ENCODE peak calls at places on chromosome 7, in five cellular contexts. One of them, this sample, is unnamed.

GRCh38 chr7:147492621-147493020 is 1097.9 kb upstream of the C7orf33 start:
- DNase-seq in cardiac septum: no peak
- DNase-seq in naive thymus-derived CD8-positive, alpha-beta T cell: no peak
- DNase-seq in activated T-cell treated with anti-CD3 and anti-CD28 coated beads, Interleukin-2, amount 50 U/mL, for 1 hour: no peak
- DNase-seq in RPMI8226: no peak
- DNase-seq in this sample: no peak

GRCh38 chr7:105006367-105007139 is 7.5 kb upstream of the KMT2E start:
- DNase-seq in cardiac septum: no peak
- DNase-seq in naive thymus-derived CD8-positive, alpha-beta T cell: no peak
- DNase-seq in activated T-cell treated with anti-CD3 and anti-CD28 coated beads, Interleukin-2, amount 50 U/mL, for 1 hour: no peak
- DNase-seq in RPMI8226: no peak
- DNase-seq in this sample: no peak

GRCh38 chr7:143914938-143915337 is 13.0 kb upstream of the TCAF1 start:
- DNase-seq in cardiac septum: no peak
- DNase-seq in naive thymus-derived CD8-positive, alpha-beta T cell: no peak
- DNase-seq in activated T-cell treated with anti-CD3 and anti-CD28 coated beads, Interleukin-2, amount 50 U/mL, for 1 hour: no peak
- DNase-seq in RPMI8226: no peak
- DNase-seq in this sample: no peak

GRCh38 chr7:8109196-8110022 is 140.8 kb downstream of the GLCCI1 start:
- DNase-seq in cardiac septum: no peak
- DNase-seq in naive thymus-derived CD8-positive, alpha-beta T cell: no peak
- DNase-seq in activated T-cell treated with anti-CD3 and anti-CD28 coated beads, Interleukin-2, amount 50 U/mL, for 1 hour: no peak
- DNase-seq in RPMI8226: no peak
- DNase-seq in this sample: no peak

GRCh38 chr7:153640586-153640985 is 411.6 kb upstream of the DPP6 start:
- DNase-seq in cardiac septum: no peak
- DNase-seq in naive thymus-derived CD8-positive, alpha-beta T cell: no peak
- DNase-seq in activated T-cell treated with anti-CD3 and anti-CD28 coated beads, Interleukin-2, amount 50 U/mL, for 1 hour: no peak
- DNase-seq in RPMI8226: peak
- DNase-seq in this sample: no peak

GRCh38 chr7:50339990-50340500 is 35.5 kb downstream of the IKZF1 start:
- DNase-seq in cardiac septum: no peak
- DNase-seq in naive thymus-derived CD8-positive, alpha-beta T cell: peak
- DNase-seq in activated T-cell treated with anti-CD3 and anti-CD28 coated beads, Interleukin-2, amount 50 U/mL, for 1 hour: peak
- DNase-seq in RPMI8226: no peak
- DNase-seq in this sample: peak

GRCh38 chr7:19747740-19748339 is 25.6 kb downstream of the TMEM196 start:
- DNase-seq in cardiac septum: no peak
- DNase-seq in naive thymus-derived CD8-positive, alpha-beta T cell: no peak
- DNase-seq in activated T-cell treated with anti-CD3 and anti-CD28 coated beads, Interleukin-2, amount 50 U/mL, for 1 hour: no peak
- DNase-seq in RPMI8226: peak
- DNase-seq in this sample: no peak

GRCh38 chr7:70693300-70693689 is 438.6 kb upstream of the GALNT17 start:
- DNase-seq in cardiac septum: no peak
- DNase-seq in naive thymus-derived CD8-positive, alpha-beta T cell: no peak
- DNase-seq in activated T-cell treated with anti-CD3 and anti-CD28 coated beads, Interleukin-2, amount 50 U/mL, for 1 hour: no peak
- DNase-seq in RPMI8226: no peak
- DNase-seq in this sample: no peak

GRCh38 chr7:137869260-137869659 is 22.5 kb upstream of the DGKI start:
- DNase-seq in cardiac septum: no peak
- DNase-seq in naive thymus-derived CD8-positive, alpha-beta T cell: no peak
- DNase-seq in activated T-cell treated with anti-CD3 and anti-CD28 coated beads, Interleukin-2, amount 50 U/mL, for 1 hour: no peak
- DNase-seq in RPMI8226: no peak
- DNase-seq in this sample: no peak

GRCh38 chr7:115516341-115516740 is 514.2 kb downstream of the TFEC start:
- DNase-seq in cardiac septum: no peak
- DNase-seq in naive thymus-derived CD8-positive, alpha-beta T cell: no peak
- DNase-seq in activated T-cell treated with anti-CD3 and anti-CD28 coated beads, Interleukin-2, amount 50 U/mL, for 1 hour: no peak
- DNase-seq in RPMI8226: no peak
- DNase-seq in this sample: no peak

GRCh38 chr7:27709137-27710075 is 30.6 kb upstream of the TAX1BP1 start:
- DNase-seq in cardiac septum: no peak
- DNase-seq in naive thymus-derived CD8-positive, alpha-beta T cell: no peak
- DNase-seq in activated T-cell treated with anti-CD3 and anti-CD28 coated beads, Interleukin-2, amount 50 U/mL, for 1 hour: no peak
- DNase-seq in RPMI8226: no peak
- DNase-seq in this sample: no peak

GRCh38 chr7:151059362-151060112 is at the start of gene SLC4A2:
- DNase-seq in cardiac septum: peak
- DNase-seq in naive thymus-derived CD8-positive, alpha-beta T cell: peak
- DNase-seq in activated T-cell treated with anti-CD3 and anti-CD28 coated beads, Interleukin-2, amount 50 U/mL, for 1 hour: peak
- DNase-seq in RPMI8226: peak
- DNase-seq in this sample: peak

GRCh38 chr7:157219154-157219553 is 80.4 kb downstream of the UBE3C start:
- DNase-seq in cardiac septum: no peak
- DNase-seq in naive thymus-derived CD8-positive, alpha-beta T cell: no peak
- DNase-seq in activated T-cell treated with anti-CD3 and anti-CD28 coated beads, Interleukin-2, amount 50 U/mL, for 1 hour: no peak
- DNase-seq in RPMI8226: no peak
- DNase-seq in this sample: no peak

GRCh38 chr7:52030722-52031121 is 714.1 kb upstream of the COBL start:
- DNase-seq in cardiac septum: no peak
- DNase-seq in naive thymus-derived CD8-positive, alpha-beta T cell: no peak
- DNase-seq in activated T-cell treated with anti-CD3 and anti-CD28 coated beads, Interleukin-2, amount 50 U/mL, for 1 hour: no peak
- DNase-seq in RPMI8226: no peak
- DNase-seq in this sample: no peak

GRCh38 chr7:136869991-136870798 is 1.7 kb downstream of the CHRM2 start:
- DNase-seq in cardiac septum: no peak
- DNase-seq in naive thymus-derived CD8-positive, alpha-beta T cell: no peak
- DNase-seq in activated T-cell treated with anti-CD3 and anti-CD28 coated beads, Interleukin-2, amount 50 U/mL, for 1 hour: no peak
- DNase-seq in RPMI8226: no peak
- DNase-seq in this sample: no peak

GRCh38 chr7:131897016-131897789 is 340.8 kb upstream of the PODXL start:
- DNase-seq in cardiac septum: no peak
- DNase-seq in naive thymus-derived CD8-positive, alpha-beta T cell: no peak
- DNase-seq in activated T-cell treated with anti-CD3 and anti-CD28 coated beads, Interleukin-2, amount 50 U/mL, for 1 hour: no peak
- DNase-seq in RPMI8226: no peak
- DNase-seq in this sample: no peak

GRCh38 chr7:133237545-133237944 is 15.3 kb upstream of the EXOC4 start:
- DNase-seq in cardiac septum: no peak
- DNase-seq in naive thymus-derived CD8-positive, alpha-beta T cell: no peak
- DNase-seq in activated T-cell treated with anti-CD3 and anti-CD28 coated beads, Interleukin-2, amount 50 U/mL, for 1 hour: no peak
- DNase-seq in RPMI8226: no peak
- DNase-seq in this sample: no peak

GRCh38 chr7:139673230-139673629 is 104.6 kb downstream of the HIPK2 start:
- DNase-seq in cardiac septum: no peak
- DNase-seq in naive thymus-derived CD8-positive, alpha-beta T cell: no peak
- DNase-seq in activated T-cell treated with anti-CD3 and anti-CD28 coated beads, Interleukin-2, amount 50 U/mL, for 1 hour: no peak
- DNase-seq in RPMI8226: no peak
- DNase-seq in this sample: peak

GRCh38 chr7:155646669-155647068 is 2.2 kb downstream of the RBM33 start:
- DNase-seq in cardiac septum: no peak
- DNase-seq in naive thymus-derived CD8-positive, alpha-beta T cell: no peak
- DNase-seq in activated T-cell treated with anti-CD3 and anti-CD28 coated beads, Interleukin-2, amount 50 U/mL, for 1 hour: no peak
- DNase-seq in RPMI8226: no peak
- DNase-seq in this sample: no peak

GRCh38 chr7:29375641-29376562 is 181.3 kb downstream of the CHN2 start:
- DNase-seq in cardiac septum: no peak
- DNase-seq in naive thymus-derived CD8-positive, alpha-beta T cell: no peak
- DNase-seq in activated T-cell treated with anti-CD3 and anti-CD28 coated beads, Interleukin-2, amount 50 U/mL, for 1 hour: no peak
- DNase-seq in RPMI8226: no peak
- DNase-seq in this sample: no peak

GRCh38 chr7:157022681-157023588 is 12.5 kb upstream of the MNX1 start:
- DNase-seq in cardiac septum: no peak
- DNase-seq in naive thymus-derived CD8-positive, alpha-beta T cell: no peak
- DNase-seq in activated T-cell treated with anti-CD3 and anti-CD28 coated beads, Interleukin-2, amount 50 U/mL, for 1 hour: peak
- DNase-seq in RPMI8226: peak
- DNase-seq in this sample: no peak

GRCh38 chr7:102992820-102993531 is 80.2 kb downstream of the LRRC17 start:
- DNase-seq in cardiac septum: no peak
- DNase-seq in naive thymus-derived CD8-positive, alpha-beta T cell: no peak
- DNase-seq in activated T-cell treated with anti-CD3 and anti-CD28 coated beads, Interleukin-2, amount 50 U/mL, for 1 hour: no peak
- DNase-seq in RPMI8226: no peak
- DNase-seq in this sample: no peak

GRCh38 chr7:77866791-77867190 is 68.2 kb downstream of the PHTF2 start:
- DNase-seq in cardiac septum: no peak
- DNase-seq in naive thymus-derived CD8-positive, alpha-beta T cell: no peak
- DNase-seq in activated T-cell treated with anti-CD3 and anti-CD28 coated beads, Interleukin-2, amount 50 U/mL, for 1 hour: no peak
- DNase-seq in RPMI8226: no peak
- DNase-seq in this sample: no peak

GRCh38 chr7:151905766-151906165 is 28.9 kb upstream of the PRKAG2 start:
- DNase-seq in cardiac septum: no peak
- DNase-seq in naive thymus-derived CD8-positive, alpha-beta T cell: no peak
- DNase-seq in activated T-cell treated with anti-CD3 and anti-CD28 coated beads, Interleukin-2, amount 50 U/mL, for 1 hour: no peak
- DNase-seq in RPMI8226: no peak
- DNase-seq in this sample: no peak

GRCh38 chr7:151880688-151881087 is 3.8 kb upstream of the PRKAG2 start:
- DNase-seq in cardiac septum: no peak
- DNase-seq in naive thymus-derived CD8-positive, alpha-beta T cell: no peak
- DNase-seq in activated T-cell treated with anti-CD3 and anti-CD28 coated beads, Interleukin-2, amount 50 U/mL, for 1 hour: no peak
- DNase-seq in RPMI8226: no peak
- DNase-seq in this sample: no peak

GRCh38 chr7:104017001-104017400 is 27.5 kb upstream of the RELN start:
- DNase-seq in cardiac septum: no peak
- DNase-seq in naive thymus-derived CD8-positive, alpha-beta T cell: no peak
- DNase-seq in activated T-cell treated with anti-CD3 and anti-CD28 coated beads, Interleukin-2, amount 50 U/mL, for 1 hour: no peak
- DNase-seq in RPMI8226: no peak
- DNase-seq in this sample: no peak

GRCh38 chr7:82740246-82740848 is 296.8 kb upstream of the CACNA2D1 start:
- DNase-seq in cardiac septum: no peak
- DNase-seq in naive thymus-derived CD8-positive, alpha-beta T cell: no peak
- DNase-seq in activated T-cell treated with anti-CD3 and anti-CD28 coated beads, Interleukin-2, amount 50 U/mL, for 1 hour: no peak
- DNase-seq in RPMI8226: peak
- DNase-seq in this sample: no peak

GRCh38 chr7:111138196-111138569 is 47.3 kb downstream of the LRRN3 start:
- DNase-seq in cardiac septum: no peak
- DNase-seq in naive thymus-derived CD8-positive, alpha-beta T cell: peak
- DNase-seq in activated T-cell treated with anti-CD3 and anti-CD28 coated beads, Interleukin-2, amount 50 U/mL, for 1 hour: peak
- DNase-seq in RPMI8226: peak
- DNase-seq in this sample: peak

GRCh38 chr7:128671992-128672391 is at the start of gene GARIN1A:
- DNase-seq in cardiac septum: peak
- DNase-seq in naive thymus-derived CD8-positive, alpha-beta T cell: no peak
- DNase-seq in activated T-cell treated with anti-CD3 and anti-CD28 coated beads, Interleukin-2, amount 50 U/mL, for 1 hour: no peak
- DNase-seq in RPMI8226: no peak
- DNase-seq in this sample: no peak

GRCh38 chr7:8236781-8237407 is 25.1 kb downstream of the ICA1 start:
- DNase-seq in cardiac septum: no peak
- DNase-seq in naive thymus-derived CD8-positive, alpha-beta T cell: no peak
- DNase-seq in activated T-cell treated with anti-CD3 and anti-CD28 coated beads, Interleukin-2, amount 50 U/mL, for 1 hour: no peak
- DNase-seq in RPMI8226: no peak
- DNase-seq in this sample: no peak

GRCh38 chr7:82965088-82966036 is 197.3 kb downstream of the PCLO start:
- DNase-seq in cardiac septum: no peak
- DNase-seq in naive thymus-derived CD8-positive, alpha-beta T cell: no peak
- DNase-seq in activated T-cell treated with anti-CD3 and anti-CD28 coated beads, Interleukin-2, amount 50 U/mL, for 1 hour: no peak
- DNase-seq in RPMI8226: no peak
- DNase-seq in this sample: no peak

GRCh38 chr7:70113543-70113942 is 515.3 kb downstream of the AUTS2 start:
- DNase-seq in cardiac septum: no peak
- DNase-seq in naive thymus-derived CD8-positive, alpha-beta T cell: no peak
- DNase-seq in activated T-cell treated with anti-CD3 and anti-CD28 coated beads, Interleukin-2, amount 50 U/mL, for 1 hour: no peak
- DNase-seq in RPMI8226: no peak
- DNase-seq in this sample: no peak

GRCh38 chr7:17301491-17302101 is 3.1 kb downstream of the AHR start:
- DNase-seq in cardiac septum: no peak
- DNase-seq in naive thymus-derived CD8-positive, alpha-beta T cell: peak
- DNase-seq in activated T-cell treated with anti-CD3 and anti-CD28 coated beads, Interleukin-2, amount 50 U/mL, for 1 hour: no peak
- DNase-seq in RPMI8226: peak
- DNase-seq in this sample: peak

GRCh38 chr7:107355616-107356015 is 114.2 kb upstream of the GPR22 start:
- DNase-seq in cardiac septum: no peak
- DNase-seq in naive thymus-derived CD8-positive, alpha-beta T cell: no peak
- DNase-seq in activated T-cell treated with anti-CD3 and anti-CD28 coated beads, Interleukin-2, amount 50 U/mL, for 1 hour: no peak
- DNase-seq in RPMI8226: no peak
- DNase-seq in this sample: no peak

GRCh38 chr7:95642173-95642572 is 45.9 kb upstream of the PDK4 start:
- DNase-seq in cardiac septum: no peak
- DNase-seq in naive thymus-derived CD8-positive, alpha-beta T cell: no peak
- DNase-seq in activated T-cell treated with anti-CD3 and anti-CD28 coated beads, Interleukin-2, amount 50 U/mL, for 1 hour: no peak
- DNase-seq in RPMI8226: no peak
- DNase-seq in this sample: no peak

GRCh38 chr7:20647908-20648776 is 32.7 kb downstream of the ABCB5 start:
- DNase-seq in cardiac septum: no peak
- DNase-seq in naive thymus-derived CD8-positive, alpha-beta T cell: no peak
- DNase-seq in activated T-cell treated with anti-CD3 and anti-CD28 coated beads, Interleukin-2, amount 50 U/mL, for 1 hour: no peak
- DNase-seq in RPMI8226: peak
- DNase-seq in this sample: no peak

GRCh38 chr7:26153246-26153822 is 1.3 kb downstream of the NFE2L3 start:
- DNase-seq in cardiac septum: no peak
- DNase-seq in naive thymus-derived CD8-positive, alpha-beta T cell: no peak
- DNase-seq in activated T-cell treated with anti-CD3 and anti-CD28 coated beads, Interleukin-2, amount 50 U/mL, for 1 hour: peak
- DNase-seq in RPMI8226: peak
- DNase-seq in this sample: peak

GRCh38 chr7:77386165-77386824 is 29.9 kb downstream of the GSAP start:
- DNase-seq in cardiac septum: no peak
- DNase-seq in naive thymus-derived CD8-positive, alpha-beta T cell: no peak
- DNase-seq in activated T-cell treated with anti-CD3 and anti-CD28 coated beads, Interleukin-2, amount 50 U/mL, for 1 hour: no peak
- DNase-seq in RPMI8226: no peak
- DNase-seq in this sample: no peak

GRCh38 chr7:157576415-157576814 is 239.6 kb downstream of the DNAJB6 start:
- DNase-seq in cardiac septum: no peak
- DNase-seq in naive thymus-derived CD8-positive, alpha-beta T cell: peak
- DNase-seq in activated T-cell treated with anti-CD3 and anti-CD28 coated beads, Interleukin-2, amount 50 U/mL, for 1 hour: peak
- DNase-seq in RPMI8226: peak
- DNase-seq in this sample: peak

GRCh38 chr7:12769464-12769863 is 82.0 kb downstream of the ARL4A start:
- DNase-seq in cardiac septum: no peak
- DNase-seq in naive thymus-derived CD8-positive, alpha-beta T cell: no peak
- DNase-seq in activated T-cell treated with anti-CD3 and anti-CD28 coated beads, Interleukin-2, amount 50 U/mL, for 1 hour: no peak
- DNase-seq in RPMI8226: no peak
- DNase-seq in this sample: no peak